ENCODE peak calls at places on chromosomes 11 and 22, in five cellular contexts. One of them, this sample, is unnamed.

GRCh38 chr11:93005239-93005638 is 35.8 kb downstream of the MTNR1B start:
- DNase-seq in esophagus squamous epithelium: no peak
- DNase-seq in MM.1S: no peak
- DNase-seq in AG04450: peak; percentile 68
- DNase-seq in thoracic aorta: no peak
- DNase-seq in this sample: no peak

GRCh38 chr11:17573526-17573925 is 26.5 kb downstream of the OTOG start:
- DNase-seq in esophagus squamous epithelium: no peak
- DNase-seq in MM.1S: no peak
- DNase-seq in AG04450: no peak
- DNase-seq in thoracic aorta: no peak
- DNase-seq in this sample: no peak

GRCh38 chr11:70742553-70743291 is 344.4 kb downstream of the CTTN start:
- DNase-seq in esophagus squamous epithelium: no peak
- DNase-seq in MM.1S: no peak
- DNase-seq in AG04450: no peak
- DNase-seq in thoracic aorta: no peak
- DNase-seq in this sample: no peak

GRCh38 chr11:35375332-35376125 is 43.8 kb downstream of the SLC1A2 start:
- DNase-seq in esophagus squamous epithelium: no peak
- DNase-seq in MM.1S: no peak
- DNase-seq in AG04450: no peak
- DNase-seq in thoracic aorta: no peak
- DNase-seq in this sample: no peak

GRCh38 chr11:8832571-8833260 is 78.3 kb upstream of the AKIP1 start:
- DNase-seq in esophagus squamous epithelium: no peak
- DNase-seq in MM.1S: peak; percentile 38
- DNase-seq in AG04450: peak; percentile 66
- DNase-seq in thoracic aorta: no peak
- DNase-seq in this sample: no peak

GRCh38 chr11:11659567-11660341 is 37.9 kb upstream of the GALNT18 start:
- DNase-seq in esophagus squamous epithelium: no peak
- DNase-seq in MM.1S: no peak
- DNase-seq in AG04450: no peak
- DNase-seq in thoracic aorta: no peak
- DNase-seq in this sample: no peak

GRCh38 chr11:44382118-44382517 is 72.2 kb upstream of the ALX4 start:
- DNase-seq in esophagus squamous epithelium: no peak
- DNase-seq in MM.1S: no peak
- DNase-seq in AG04450: no peak
- DNase-seq in thoracic aorta: no peak
- DNase-seq in this sample: no peak

GRCh38 chr22:43919106-43919965 is 4.3 kb upstream of the PNPLA3 start:
- DNase-seq in esophagus squamous epithelium: no peak
- DNase-seq in MM.1S: no peak
- DNase-seq in AG04450: no peak
- DNase-seq in thoracic aorta: no peak
- DNase-seq in this sample: no peak

GRCh38 chr22:47093720-47094119 is 331.3 kb downstream of the TBC1D22A start:
- DNase-seq in esophagus squamous epithelium: no peak
- DNase-seq in MM.1S: no peak
- DNase-seq in AG04450: no peak
- DNase-seq in thoracic aorta: no peak
- DNase-seq in this sample: no peak

GRCh38 chr11:34204396-34205279 is 99.2 kb downstream of the NAT10 start:
- DNase-seq in esophagus squamous epithelium: no peak
- DNase-seq in MM.1S: no peak
- DNase-seq in AG04450: no peak
- DNase-seq in thoracic aorta: no peak
- DNase-seq in this sample: no peak

GRCh38 chr11:112977620-112978212 is 16.5 kb downstream of the NCAM1 start:
- DNase-seq in esophagus squamous epithelium: no peak
- DNase-seq in MM.1S: no peak
- DNase-seq in AG04450: no peak
- DNase-seq in thoracic aorta: no peak
- DNase-seq in this sample: no peak

GRCh38 chr11:96150609-96151008 is 192.4 kb downstream of the MAML2 start:
- DNase-seq in esophagus squamous epithelium: no peak
- DNase-seq in MM.1S: no peak
- DNase-seq in AG04450: no peak
- DNase-seq in thoracic aorta: no peak
- DNase-seq in this sample: no peak

GRCh38 chr11:3043315-3043871 is 13.8 kb downstream of the CARS1 start:
- DNase-seq in esophagus squamous epithelium: no peak
- DNase-seq in MM.1S: no peak
- DNase-seq in AG04450: no peak
- DNase-seq in thoracic aorta: peak; percentile 69
- DNase-seq in this sample: no peak

GRCh38 chr11:1310772-1311468 is 1.5 kb upstream of the TOLLIP start:
- DNase-seq in esophagus squamous epithelium: no peak
- DNase-seq in MM.1S: no peak
- DNase-seq in AG04450: no peak
- DNase-seq in thoracic aorta: no peak
- DNase-seq in this sample: peak; percentile 44

GRCh38 chr11:31783264-31783663 is 27.9 kb downstream of the PAX6 start:
- DNase-seq in esophagus squamous epithelium: no peak
- DNase-seq in MM.1S: no peak
- DNase-seq in AG04450: no peak
- DNase-seq in thoracic aorta: no peak
- DNase-seq in this sample: no peak

GRCh38 chr11:65817815-65818680 is 15.7 kb upstream of the SNX32 start:
- DNase-seq in esophagus squamous epithelium: peak; percentile 53
- DNase-seq in MM.1S: peak; percentile 88
- DNase-seq in AG04450: peak; percentile 55
- DNase-seq in thoracic aorta: peak; percentile 70
- DNase-seq in this sample: peak; percentile 89
- H3K27ac ChIP-seq in esophagus squamous epithelium: peak overlapping the region; percentile 87
- H3K27ac ChIP-seq in MM.1S: peak overlapping the region; percentile 45
- H3K27ac ChIP-seq in AG04450: no peak overlapping the region
- H3K27ac ChIP-seq in thoracic aorta: peak overlapping the region; percentile 37
- H3K27ac ChIP-seq in this sample: peak overlapping the region; percentile 53

GRCh38 chr11:63838150-63838681 is 694 bp upstream of the MARK2 start:
- DNase-seq in esophagus squamous epithelium: no peak
- DNase-seq in MM.1S: no peak
- DNase-seq in AG04450: no peak
- DNase-seq in thoracic aorta: no peak
- DNase-seq in this sample: no peak
- H3K4me3 ChIP-seq in esophagus squamous epithelium: peak overlapping the region; percentile 88
- H3K4me3 ChIP-seq in MM.1S: peak overlapping the region; percentile 59
- H3K4me3 ChIP-seq in AG04450: peak overlapping the region; percentile 51
- H3K4me3 ChIP-seq in thoracic aorta: peak overlapping the region; percentile 92
- H3K4me3 ChIP-seq in this sample: peak overlapping the region; percentile 1

GRCh38 chr11:72127923-72128322 is 7.6 kb upstream of the FOLR3 start:
- DNase-seq in esophagus squamous epithelium: no peak
- DNase-seq in MM.1S: no peak
- DNase-seq in AG04450: no peak
- DNase-seq in thoracic aorta: no peak
- DNase-seq in this sample: no peak
- H3K9me3 ChIP-seq in esophagus squamous epithelium: no peaks in the 10 kb centered on the region
- H3K9me3 ChIP-seq in MM.1S: no peaks in the 10 kb centered on the region
- H3K9me3 ChIP-seq in AG04450: peaks cover 11% of the 10 kb centered on the region
- H3K9me3 ChIP-seq in thoracic aorta: no peaks in the 10 kb centered on the region
- H3K9me3 ChIP-seq in this sample: no peaks in the 10 kb centered on the region

GRCh38 chr11:68939583-68940555 is 36.2 kb downstream of the IGHMBP2 start:
- DNase-seq in esophagus squamous epithelium: no peak
- DNase-seq in MM.1S: no peak
- DNase-seq in AG04450: no peak
- DNase-seq in thoracic aorta: no peak
- DNase-seq in this sample: no peak

GRCh38 chr11:68942090-68942620 is 38.5 kb downstream of the IGHMBP2 start:
- DNase-seq in esophagus squamous epithelium: no peak
- DNase-seq in MM.1S: no peak
- DNase-seq in AG04450: no peak
- DNase-seq in thoracic aorta: no peak
- DNase-seq in this sample: no peak

GRCh38 chr11:68940651-68941323 is 37.1 kb downstream of the IGHMBP2 start:
- DNase-seq in esophagus squamous epithelium: no peak
- DNase-seq in MM.1S: no peak
- DNase-seq in AG04450: no peak
- DNase-seq in thoracic aorta: no peak
- DNase-seq in this sample: no peak

GRCh38 chr11:68942751-68943271 is 38.0 kb downstream of the MRGPRD start:
- DNase-seq in esophagus squamous epithelium: no peak
- DNase-seq in MM.1S: no peak
- DNase-seq in AG04450: no peak
- DNase-seq in thoracic aorta: no peak
- DNase-seq in this sample: no peak

DNA sequence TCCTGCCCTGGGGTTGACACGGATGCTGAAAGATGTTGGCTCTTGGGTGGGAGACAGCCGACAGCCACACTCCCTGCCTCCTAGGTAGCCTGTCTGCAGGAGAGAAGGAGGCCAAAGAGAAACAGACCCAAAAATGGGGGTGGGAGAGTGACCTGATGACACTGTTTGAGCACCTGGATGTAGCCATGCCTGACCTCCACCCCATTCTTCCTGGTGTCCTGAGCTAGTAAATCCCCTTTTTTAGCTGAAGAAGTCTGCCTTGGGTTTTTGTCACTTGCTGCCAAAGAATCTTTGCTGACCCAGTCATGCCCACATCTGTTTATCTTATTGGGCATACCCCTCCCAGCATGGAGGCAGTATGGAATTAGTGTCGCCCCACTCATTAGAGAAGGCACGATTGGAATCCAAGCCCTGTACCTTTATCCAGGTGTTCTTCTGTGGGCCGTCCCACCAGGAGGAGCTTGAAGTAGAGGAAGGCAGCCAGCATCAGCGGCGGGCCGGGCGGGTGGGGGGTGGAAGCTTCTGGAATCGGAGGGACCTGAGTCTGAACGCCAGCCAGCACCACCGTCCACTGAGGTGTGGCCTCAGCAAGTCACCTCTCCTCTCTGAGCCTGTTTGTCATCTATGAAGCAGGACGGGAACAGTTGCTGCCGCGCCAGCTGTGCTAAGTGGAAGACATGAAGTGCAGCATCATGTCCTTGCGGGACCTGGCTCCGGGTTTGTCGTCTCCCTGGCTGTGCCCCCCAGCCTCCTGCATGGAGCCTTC is 37.8 kb downstream of the IGHMBP2 start:
- DNase-seq in esophagus squamous epithelium: no peak
- DNase-seq in MM.1S: no peak
- DNase-seq in AG04450: no peak
- DNase-seq in thoracic aorta: no peak
- DNase-seq in this sample: no peak
- H3K27ac ChIP-seq in esophagus squamous epithelium: peak overlapping the region; percentile 85
- H3K27ac ChIP-seq in MM.1S: no peak overlapping the region
- H3K27ac ChIP-seq in AG04450: no peak overlapping the region
- H3K27ac ChIP-seq in thoracic aorta: peak overlapping the region; percentile 99
- H3K27ac ChIP-seq in this sample: no peak overlapping the region

GRCh38 chr11:69013009-69013951 is at the start of gene MRGPRF:
- DNase-seq in esophagus squamous epithelium: no peak
- DNase-seq in MM.1S: no peak
- DNase-seq in AG04450: peak; percentile 84
- DNase-seq in thoracic aorta: peak; percentile 91
- DNase-seq in this sample: no peak

GRCh38 chr11:69010361-69010891 is 2.6 kb downstream of the MRGPRF start:
- DNase-seq in esophagus squamous epithelium: no peak
- DNase-seq in MM.1S: no peak
- DNase-seq in AG04450: no peak
- DNase-seq in thoracic aorta: no peak
- DNase-seq in this sample: no peak

GRCh38 chr11:69012092-69013008 is 696 bp downstream of the MRGPRF start:
- DNase-seq in esophagus squamous epithelium: no peak
- DNase-seq in MM.1S: no peak
- DNase-seq in AG04450: no peak
- DNase-seq in thoracic aorta: no peak
- DNase-seq in this sample: no peak

GRCh38 chr11:69010964-69011623 is 2.0 kb downstream of the MRGPRF start:
- DNase-seq in esophagus squamous epithelium: no peak
- DNase-seq in MM.1S: no peak
- DNase-seq in AG04450: no peak
- DNase-seq in thoracic aorta: peak; percentile 48
- DNase-seq in this sample: peak; percentile 12

GRCh38 chr11:69011624-69012091 is 1.4 kb downstream of the MRGPRF start:
- DNase-seq in esophagus squamous epithelium: no peak
- DNase-seq in MM.1S: no peak
- DNase-seq in AG04450: no peak
- DNase-seq in thoracic aorta: no peak
- DNase-seq in this sample: no peak
- H3K4me3 ChIP-seq in esophagus squamous epithelium: peak overlapping the region; percentile 55
- H3K4me3 ChIP-seq in MM.1S: no peak overlapping the region
- H3K4me3 ChIP-seq in AG04450: peak overlapping the region; percentile 76
- H3K4me3 ChIP-seq in thoracic aorta: peak overlapping the region; percentile 81
- H3K4me3 ChIP-seq in this sample: no peak overlapping the region

GRCh38 chr11:20880094-20880493 is 210.7 kb downstream of the NELL1 start:
- DNase-seq in esophagus squamous epithelium: no peak
- DNase-seq in MM.1S: no peak
- DNase-seq in AG04450: no peak
- DNase-seq in thoracic aorta: no peak
- DNase-seq in this sample: no peak

GRCh38 chr11:20873054-20873453 is 203.7 kb downstream of the NELL1 start:
- DNase-seq in esophagus squamous epithelium: no peak
- DNase-seq in MM.1S: no peak
- DNase-seq in AG04450: no peak
- DNase-seq in thoracic aorta: no peak
- DNase-seq in this sample: no peak

GRCh38 chr11:20876738-20877137 is 207.4 kb downstream of the NELL1 start:
- DNase-seq in esophagus squamous epithelium: no peak
- DNase-seq in MM.1S: no peak
- DNase-seq in AG04450: no peak
- DNase-seq in thoracic aorta: no peak
- DNase-seq in this sample: no peak

DNA sequence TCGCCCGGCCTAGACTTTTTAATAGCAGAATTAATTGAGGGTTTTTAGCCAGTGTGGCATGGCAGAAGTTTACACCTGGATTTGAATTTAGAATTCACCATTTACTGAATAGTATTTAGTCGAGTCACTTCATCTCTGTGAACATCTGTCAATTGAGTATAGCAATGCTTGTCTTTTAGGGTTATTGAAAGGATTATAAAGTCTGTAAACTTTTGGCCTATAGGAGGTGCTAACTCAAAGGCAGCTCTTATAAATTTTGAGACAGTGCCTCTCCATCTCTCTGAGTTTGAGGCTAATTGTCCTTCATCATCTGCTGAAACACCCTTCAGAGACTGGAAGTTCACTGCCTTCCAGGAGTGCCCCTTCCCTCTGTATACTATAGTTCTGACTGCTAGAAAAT is 205.0 kb downstream of the NELL1 start:
- DNase-seq in esophagus squamous epithelium: no peak
- DNase-seq in MM.1S: no peak
- DNase-seq in AG04450: no peak
- DNase-seq in thoracic aorta: no peak
- DNase-seq in this sample: no peak
- H3K9me3 ChIP-seq in esophagus squamous epithelium: no peaks in the 10 kb centered on the region
- H3K9me3 ChIP-seq in MM.1S: no peaks in the 10 kb centered on the region
- H3K9me3 ChIP-seq in AG04450: peaks cover 25% of the 10 kb centered on the region
- H3K9me3 ChIP-seq in thoracic aorta: no peaks in the 10 kb centered on the region
- H3K9me3 ChIP-seq in this sample: no peaks in the 10 kb centered on the region

This sample was measured in CD4-positive, alpha-beta memory T cell.